ENCODE peak calls at places on chromosomes 2 and 18, in nine cellular contexts. G is activated CD4-positive, alpha-beta T cell treated with anti-CD3 and anti-CD28 coated beads, Interleukin-2, amount 50 U/mL, for 4 hours; U is HepG2; F is progenitor cell of endocrine pancreas; O is T follicular helper cell; J is Daoy; Q is H54; W is PC-3; R is pancreas. H is an unnamed sample.

GRCh38 chr18:79944746-79945117 is 6.7 kb downstream of the SLC66A2 start:
- DNase-seq in G (no peak), U (no peak), F (no peak), O (no peak), J (no peak), Q (no peak), W (no peak), R (no peak), H (no peak)

GRCh38 chr2:121617042-121617599 is 32.1 kb downstream of the CLASP1 start:
- DNase-seq in G (no peak), U (no peak), F (no peak), O (no peak), J (no peak), Q (no peak), W (no peak), R (no peak), H (no peak)

GRCh38 chr2:227932403-227932802 is 61.0 kb downstream of the DAW1 start:
- DNase-seq in G (no peak), U (no peak), F (no peak), O (no peak), J (no peak), Q (no peak), W (peak; percentile 20), R (no peak), H (no peak)

GRCh38 chr2:184067502-184067901 is 530.8 kb upstream of the ZNF804A start:
- DNase-seq in G (no peak), U (no peak), F (no peak), O (no peak), J (no peak), Q (no peak), W (peak; percentile 34), R (no peak), H (no peak)

GRCh38 chr2:69012310-69013122 is 463 bp upstream of the ANTXR1 start:
- DNase-seq in G (peak; percentile 45), U (peak; percentile 66), F (peak; percentile 57), O (peak; percentile 16), J (peak; percentile 54), Q (peak; percentile 37), W (peak; percentile 68), R (peak; percentile 51), H (peak; percentile 73)

GRCh38 chr2:45930396-45930792 is 278.9 kb downstream of the PRKCE start:
- DNase-seq in G (no peak), U (no peak), F (no peak), O (no peak), J (peak; percentile 51), Q (peak; percentile 56), W (peak; percentile 22), R (no peak), H (no peak)

GRCh38 chr2:231452799-231453508 is 11.3 kb downstream of the NCL start:
- DNase-seq in G (no peak), U (peak; percentile 23), F (no peak), O (no peak), J (no peak), Q (no peak), W (peak; percentile 23), R (no peak), H (no peak)

GRCh38 chr2:142300517-142300916 is 169.7 kb upstream of the LRP1B start:
- DNase-seq in G (no peak), U (no peak), F (no peak), O (no peak), J (no peak), Q (no peak), W (no peak), R (no peak), H (no peak)

GRCh38 chr2:238920053-238920452 is 72.2 kb downstream of the TWIST2 start:
- DNase-seq in G (no peak), U (no peak), F (no peak), O (no peak), J (no peak), Q (no peak), W (no peak), R (no peak), H (no peak)

GRCh38 chr2:20796374-20796791 is 26.5 kb downstream of the LDAH start:
- DNase-seq in G (no peak), U (peak; percentile 35), F (no peak), O (no peak), J (no peak), Q (no peak), W (no peak), R (no peak), H (no peak)

GRCh38 chr2:203909946-203910476 is 26.6 kb upstream of the ICOS start:
- DNase-seq in G (no peak), U (no peak), F (no peak), O (no peak), J (no peak), Q (no peak), W (no peak), R (no peak), H (no peak)

GRCh38 chr2:88698027-88698413 is 6.5 kb downstream of the RPIA start:
- DNase-seq in G (no peak), U (no peak), F (no peak), O (no peak), J (no peak), Q (no peak), W (no peak), R (no peak), H (no peak)

GRCh38 chr2:118988706-118989105 is 46.7 kb downstream of the MARCO start:
- DNase-seq in G (no peak), U (no peak), F (no peak), O (no peak), J (no peak), Q (no peak), W (no peak), R (no peak), H (no peak)

GRCh38 chr2:177556134-177556533 is 163.6 kb downstream of the AGPS start:
- DNase-seq in G (no peak), U (no peak), F (no peak), O (no peak), J (no peak), Q (no peak), W (no peak), R (no peak), H (no peak)

GRCh38 chr2:11665510-11666362 is 4.3 kb downstream of the NTSR2 start:
- DNase-seq in G (no peak), U (no peak), F (no peak), O (no peak), J (no peak), Q (no peak), W (peak; percentile 80), R (no peak), H (no peak)

GRCh38 chr2:225937625-225938024 is 538.1 kb downstream of the NYAP2 start:
- DNase-seq in G (no peak), U (no peak), F (no peak), O (no peak), J (no peak), Q (no peak), W (peak; percentile 42), R (no peak), H (no peak)

H was measured in anterior cingulate cortex.